ENCODE peak calls at places on chromosome 1, in five cellular contexts. I, V, A, C and X are unnamed samples.

GRCh38 chr1:119008483-119009299 is 20.5 kb upstream of the TBX15 start:
- DNase-seq in A (no peak), C (no peak), I (peak), V (peak), X (peak)

GRCh38 chr1:162997499-162998285 is 71.5 kb upstream of the RGS4 start:
- DNase-seq in V (peak), I (no peak), C (no peak), A (no peak), X (peak)

GRCh38 chr1:165943198-165943597 is 115.8 kb downstream of the UCK2 start:
- DNase-seq in A (no peak), V (no peak), C (no peak), I (peak), X (no peak)

GRCh38 chr1:116076831-116077230 is 34.4 kb upstream of the MAB21L3 start:
- DNase-seq in I (no peak), C (no peak), A (no peak), V (no peak), X (peak)

GRCh38 chr1:63773815-63774616 is at the start of gene ROR1:
- DNase-seq in A (peak), V (peak), C (peak), I (peak), X (peak)

GRCh38 chr1:37932759-37933158 is 14.1 kb downstream of the INPP5B start:
- DNase-seq in A (peak), V (peak), I (no peak), C (no peak), X (peak)

GRCh38 chr1:223712856-223713494 is 636 bp downstream of the CAPN2 start:
- DNase-seq in A (no peak), V (no peak), I (no peak), C (no peak), X (peak)

GRCh38 chr1:24743404-24744211 is 1.6 kb upstream of the CLIC4 start:
- DNase-seq in A (peak), V (peak), C (no peak), I (peak), X (peak)

GRCh38 chr1:243719476-243719875 is 130.6 kb downstream of the AKT3 start:
- DNase-seq in V (peak), A (no peak), C (no peak), I (peak), X (peak)

GRCh38 chr1:100461222-100461621 is 76.7 kb upstream of the GPR88 start:
- DNase-seq in A (no peak), C (no peak), V (no peak), I (no peak), X (peak)

GRCh38 chr1:25184011-25184762 is 48.1 kb downstream of the SYF2 start:
- DNase-seq in A (no peak), V (no peak), C (no peak), I (no peak), X (no peak)

GRCh38 chr1:30817083-30817450 is 59.5 kb upstream of the LAPTM5 start:
- DNase-seq in I (no peak), V (no peak), C (no peak), A (no peak), X (no peak)

GRCh38 chr1:10146391-10146790 is 64.0 kb upstream of the KIF1B start:
- DNase-seq in V (no peak), C (no peak), A (no peak), I (no peak), X (no peak)

GRCh38 chr1:197222780-197223179 is 45.3 kb upstream of the CRB1 start:
- DNase-seq in A (no peak), C (no peak), I (no peak), V (no peak), X (no peak)

GRCh38 chr1:40664791-40665190 is 691 bp downstream of the RIMS3 start:
- DNase-seq in C (no peak), I (no peak), A (no peak), V (no peak), X (no peak)

GRCh38 chr1:226702318-226702956 is 36.6 kb downstream of the ITPKB start:
- DNase-seq in C (no peak), I (no peak), A (no peak), V (peak), X (peak)

GRCh38 chr1:63005812-63006211 is 221.9 kb downstream of the ATG4C start:
- DNase-seq in A (no peak), I (no peak), V (no peak), C (no peak), X (no peak)

GRCh38 chr1:56576880-56577858 is 2.2 kb downstream of the PLPP3 start:
- DNase-seq in I (peak), C (no peak), V (peak), A (no peak), X (no peak)

GRCh38 chr1:198185759-198186158 is 29.0 kb downstream of the NEK7 start:
- DNase-seq in C (no peak), A (no peak), V (no peak), I (no peak), X (no peak)

GRCh38 chr1:151060241-151061011 is at the start of gene MLLT11:
- DNase-seq in C (no peak), A (no peak), I (peak), V (peak), X (peak)